ENCODE peak calls at places on chromosome 1, in six cellular contexts. One of them, this sample, is unnamed.

GRCh38 chr1:92410706-92411105 is 76.0 kb downstream of the GFI1 start:
- DNase-seq in WERI-Rb-1: peak
- DNase-seq in CD4-positive, CD25-positive, alpha-beta regulatory T cell: peak
- DNase-seq in heart right ventricle: no peak
- DNase-seq in A549: no peak
- DNase-seq in cardiac fibroblast: no peak
- DNase-seq in this sample: no peak

GRCh38 chr1:39395357-39395831 is 96.0 kb upstream of the BMP8A start:
- DNase-seq in WERI-Rb-1: peak
- DNase-seq in heart right ventricle: no peak
- DNase-seq in A549: peak
- DNase-seq in CD4-positive, CD25-positive, alpha-beta regulatory T cell: no peak
- DNase-seq in cardiac fibroblast: peak
- DNase-seq in this sample: peak

GRCh38 chr1:171195781-171196180 is 10.7 kb downstream of the FMO2 start:
- DNase-seq in A549: no peak
- DNase-seq in heart right ventricle: no peak
- DNase-seq in WERI-Rb-1: no peak
- DNase-seq in cardiac fibroblast: no peak
- DNase-seq in CD4-positive, CD25-positive, alpha-beta regulatory T cell: no peak
- DNase-seq in this sample: no peak

GRCh38 chr1:14314032-14314431 is 284.5 kb upstream of the KAZN start:
- DNase-seq in CD4-positive, CD25-positive, alpha-beta regulatory T cell: no peak
- DNase-seq in heart right ventricle: no peak
- DNase-seq in A549: no peak
- DNase-seq in cardiac fibroblast: peak
- DNase-seq in WERI-Rb-1: no peak
- DNase-seq in this sample: no peak

GRCh38 chr1:215568287-215568692 is 1.2 kb downstream of the KCTD3 start:
- DNase-seq in cardiac fibroblast: peak
- DNase-seq in CD4-positive, CD25-positive, alpha-beta regulatory T cell: no peak
- DNase-seq in WERI-Rb-1: no peak
- DNase-seq in A549: peak
- DNase-seq in heart right ventricle: no peak
- DNase-seq in this sample: peak

GRCh38 chr1:228900099-228900965 is 165.1 kb downstream of the RHOU start:
- DNase-seq in cardiac fibroblast: peak
- DNase-seq in heart right ventricle: no peak
- DNase-seq in CD4-positive, CD25-positive, alpha-beta regulatory T cell: no peak
- DNase-seq in A549: no peak
- DNase-seq in WERI-Rb-1: no peak
- DNase-seq in this sample: peak

GRCh38 chr1:41657679-41658078 is 173.2 kb upstream of the EDN2 start:
- DNase-seq in WERI-Rb-1: peak
- DNase-seq in heart right ventricle: no peak
- DNase-seq in cardiac fibroblast: no peak
- DNase-seq in A549: no peak
- DNase-seq in CD4-positive, CD25-positive, alpha-beta regulatory T cell: no peak
- DNase-seq in this sample: no peak

GRCh38 chr1:166858726-166859419 is 17.2 kb downstream of the TADA1 start:
- DNase-seq in heart right ventricle: no peak
- DNase-seq in CD4-positive, CD25-positive, alpha-beta regulatory T cell: no peak
- DNase-seq in A549: no peak
- DNase-seq in WERI-Rb-1: no peak
- DNase-seq in cardiac fibroblast: no peak
- DNase-seq in this sample: no peak

GRCh38 chr1:16109571-16109970 is 36.1 kb upstream of the FAM131C start:
- DNase-seq in CD4-positive, CD25-positive, alpha-beta regulatory T cell: no peak
- DNase-seq in A549: no peak
- DNase-seq in cardiac fibroblast: no peak
- DNase-seq in heart right ventricle: no peak
- DNase-seq in WERI-Rb-1: no peak
- DNase-seq in this sample: no peak

GRCh38 chr1:243378666-243379065 is 122.8 kb downstream of the SDCCAG8 start:
- DNase-seq in cardiac fibroblast: no peak
- DNase-seq in WERI-Rb-1: no peak
- DNase-seq in A549: no peak
- DNase-seq in heart right ventricle: no peak
- DNase-seq in CD4-positive, CD25-positive, alpha-beta regulatory T cell: no peak
- DNase-seq in this sample: no peak

GRCh38 chr1:234604726-234605492 is 5.1 kb downstream of the IRF2BP2 start:
- DNase-seq in A549: no peak
- DNase-seq in cardiac fibroblast: peak
- DNase-seq in CD4-positive, CD25-positive, alpha-beta regulatory T cell: no peak
- DNase-seq in WERI-Rb-1: no peak
- DNase-seq in heart right ventricle: no peak
- DNase-seq in this sample: peak

GRCh38 chr1:37692834-37693175 is 489 bp downstream of the CDCA8 start:
- DNase-seq in heart right ventricle: no peak
- DNase-seq in WERI-Rb-1: no peak
- DNase-seq in A549: no peak
- DNase-seq in CD4-positive, CD25-positive, alpha-beta regulatory T cell: no peak
- DNase-seq in cardiac fibroblast: no peak
- DNase-seq in this sample: no peak

GRCh38 chr1:64692911-64693310 is 52.0 kb upstream of the RAVER2 start:
- DNase-seq in cardiac fibroblast: no peak
- DNase-seq in A549: no peak
- DNase-seq in WERI-Rb-1: no peak
- DNase-seq in heart right ventricle: no peak
- DNase-seq in CD4-positive, CD25-positive, alpha-beta regulatory T cell: no peak
- DNase-seq in this sample: no peak

GRCh38 chr1:172451002-172451443 is 7.2 kb upstream of the PIGC start:
- DNase-seq in heart right ventricle: no peak
- DNase-seq in WERI-Rb-1: no peak
- DNase-seq in A549: peak
- DNase-seq in cardiac fibroblast: peak
- DNase-seq in CD4-positive, CD25-positive, alpha-beta regulatory T cell: no peak
- DNase-seq in this sample: peak

GRCh38 chr1:245330951-245331350 is 176.2 kb downstream of the KIF26B start:
- DNase-seq in WERI-Rb-1: no peak
- DNase-seq in CD4-positive, CD25-positive, alpha-beta regulatory T cell: no peak
- DNase-seq in cardiac fibroblast: no peak
- DNase-seq in A549: no peak
- DNase-seq in heart right ventricle: no peak
- DNase-seq in this sample: no peak

GRCh38 chr1:230642263-230642959 is at the start of gene COG2:
- DNase-seq in cardiac fibroblast: peak
- DNase-seq in WERI-Rb-1: peak
- DNase-seq in CD4-positive, CD25-positive, alpha-beta regulatory T cell: peak
- DNase-seq in A549: peak
- DNase-seq in heart right ventricle: peak
- DNase-seq in this sample: peak

DNA sequence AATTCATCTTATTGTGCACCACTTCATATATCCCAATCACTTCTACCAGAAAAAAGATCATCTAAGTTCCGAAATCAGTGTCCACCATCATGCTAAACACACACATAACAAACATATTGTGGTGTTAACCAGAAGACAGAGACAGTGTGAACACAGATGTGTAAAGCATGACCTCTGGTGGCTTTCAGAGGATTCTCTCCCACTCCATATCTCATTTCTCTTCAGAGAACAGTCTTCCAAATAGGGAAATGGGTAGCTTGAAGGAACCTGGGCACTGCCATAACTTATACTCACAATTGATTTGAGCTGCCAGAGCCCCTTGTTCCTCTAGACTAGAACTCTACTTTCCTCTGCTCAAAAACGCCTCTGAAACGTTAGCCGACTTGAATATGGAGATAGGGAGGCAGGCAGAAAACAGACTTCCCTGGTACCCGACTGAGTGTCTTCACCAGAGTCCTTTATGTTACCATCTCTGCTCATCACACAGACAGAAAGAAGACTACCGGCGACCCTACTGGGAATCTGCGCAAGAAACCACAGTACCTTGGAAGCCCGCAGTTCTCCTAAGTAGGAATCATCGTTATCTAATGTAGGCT is 1.8 kb upstream of the ELAPOR1 start:
- DNase-seq in cardiac fibroblast: peak
- DNase-seq in heart right ventricle: no peak
- DNase-seq in CD4-positive, CD25-positive, alpha-beta regulatory T cell: no peak
- DNase-seq in A549: peak
- DNase-seq in WERI-Rb-1: no peak
- DNase-seq in this sample: peak
- H3K4me3 ChIP-seq in cardiac fibroblast: no peak
- H3K4me3 ChIP-seq in heart right ventricle: peak
- H3K4me3 ChIP-seq in CD4-positive, CD25-positive, alpha-beta regulatory T cell: no peak
- H3K4me3 ChIP-seq in A549: peak
- H3K4me3 ChIP-seq in WERI-Rb-1: no peak
- H3K4me3 ChIP-seq in this sample: peak

GRCh38 chr1:182839209-182840065 is at the start of gene DHX9:
- DNase-seq in CD4-positive, CD25-positive, alpha-beta regulatory T cell: peak
- DNase-seq in heart right ventricle: peak
- DNase-seq in WERI-Rb-1: peak
- DNase-seq in A549: peak
- DNase-seq in cardiac fibroblast: peak
- DNase-seq in this sample: peak

GRCh38 chr1:182845894-182846293 is 6.7 kb downstream of the DHX9 start:
- DNase-seq in cardiac fibroblast: no peak
- DNase-seq in A549: no peak
- DNase-seq in heart right ventricle: no peak
- DNase-seq in CD4-positive, CD25-positive, alpha-beta regulatory T cell: no peak
- DNase-seq in WERI-Rb-1: peak
- DNase-seq in this sample: no peak

GRCh38 chr1:182842265-182842664 is 3.1 kb downstream of the DHX9 start:
- DNase-seq in heart right ventricle: no peak
- DNase-seq in cardiac fibroblast: no peak
- DNase-seq in WERI-Rb-1: no peak
- DNase-seq in A549: no peak
- DNase-seq in CD4-positive, CD25-positive, alpha-beta regulatory T cell: no peak
- DNase-seq in this sample: no peak

GRCh38 chr1:182845379-182845778 is 6.2 kb downstream of the DHX9 start:
- DNase-seq in WERI-Rb-1: no peak
- DNase-seq in A549: no peak
- DNase-seq in CD4-positive, CD25-positive, alpha-beta regulatory T cell: no peak
- DNase-seq in heart right ventricle: no peak
- DNase-seq in cardiac fibroblast: no peak
- DNase-seq in this sample: no peak

DNA sequence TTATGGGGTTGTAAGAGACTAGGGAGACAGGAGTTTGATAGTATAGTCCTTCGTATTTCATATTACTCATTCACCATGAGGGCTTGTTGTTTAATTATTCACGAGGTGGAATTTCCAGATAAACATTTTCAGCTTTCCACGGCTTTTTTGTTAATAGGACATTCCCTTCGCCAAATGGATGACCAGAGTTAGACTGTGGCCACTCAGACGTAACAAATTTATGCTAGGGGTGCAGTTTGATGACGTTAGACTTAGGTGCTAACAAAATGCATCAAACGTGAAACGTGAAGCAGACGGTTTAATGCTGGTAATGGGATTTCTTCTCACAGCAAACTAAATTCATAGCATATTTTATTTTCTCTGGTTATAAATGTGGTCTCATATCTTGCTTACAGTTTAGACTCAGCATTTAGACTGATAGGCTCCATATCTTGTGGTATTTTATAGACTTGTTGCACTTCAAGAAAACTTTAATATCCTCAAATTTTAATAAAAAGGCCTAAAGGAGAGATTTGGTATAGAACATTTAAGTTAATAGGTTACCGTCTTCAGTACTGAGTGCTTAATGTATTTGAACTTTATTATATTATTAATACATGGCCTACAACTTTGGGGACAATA is 2.3 kb downstream of the DHX9 start:
- DNase-seq in cardiac fibroblast: peak
- DNase-seq in WERI-Rb-1: no peak
- DNase-seq in heart right ventricle: no peak
- DNase-seq in CD4-positive, CD25-positive, alpha-beta regulatory T cell: no peak
- DNase-seq in A549: peak
- DNase-seq in this sample: peak
- H3K4me3 ChIP-seq in cardiac fibroblast: no peak
- H3K4me3 ChIP-seq in WERI-Rb-1: no peak
- H3K4me3 ChIP-seq in heart right ventricle: no peak
- H3K4me3 ChIP-seq in CD4-positive, CD25-positive, alpha-beta regulatory T cell: peak
- H3K4me3 ChIP-seq in A549: peak
- H3K4me3 ChIP-seq in this sample: peak

DNA sequence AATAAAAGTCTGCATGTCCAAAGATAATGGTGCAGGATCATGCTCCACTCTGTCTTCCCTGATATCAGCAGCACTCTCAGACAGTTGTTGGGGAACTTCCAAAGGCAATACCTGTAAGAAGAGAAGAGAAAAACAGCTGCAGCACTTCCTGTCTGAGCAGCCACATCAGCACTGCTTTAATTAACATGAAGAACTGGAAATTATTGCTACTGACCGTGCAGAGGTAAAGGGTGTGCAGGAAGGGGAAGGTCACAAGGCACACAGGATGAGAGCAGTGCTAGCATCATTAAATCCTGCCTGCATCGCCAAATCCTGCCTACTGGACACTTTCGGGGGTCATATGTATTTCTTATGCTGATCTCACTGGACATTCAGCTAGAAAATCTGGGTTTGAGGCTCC is 379.0 kb downstream of the LMX1A start:
- DNase-seq in CD4-positive, CD25-positive, alpha-beta regulatory T cell: no peak
- DNase-seq in cardiac fibroblast: no peak
- DNase-seq in A549: no peak
- DNase-seq in WERI-Rb-1: no peak
- DNase-seq in heart right ventricle: no peak
- DNase-seq in this sample: no peak
- H3K4me3 ChIP-seq in CD4-positive, CD25-positive, alpha-beta regulatory T cell: no peak
- H3K4me3 ChIP-seq in cardiac fibroblast: no peak
- H3K4me3 ChIP-seq in A549: no peak
- H3K4me3 ChIP-seq in WERI-Rb-1: no peak
- H3K4me3 ChIP-seq in heart right ventricle: no peak
- H3K4me3 ChIP-seq in this sample: no peak

GRCh38 chr1:193123751-193124150 is 1.9 kb downstream of the CDC73 start:
- DNase-seq in WERI-Rb-1: no peak
- DNase-seq in A549: no peak
- DNase-seq in CD4-positive, CD25-positive, alpha-beta regulatory T cell: no peak
- DNase-seq in cardiac fibroblast: no peak
- DNase-seq in heart right ventricle: no peak
- DNase-seq in this sample: no peak

GRCh38 chr1:193121616-193122593 is at the start of gene CDC73:
- DNase-seq in A549: peak
- DNase-seq in cardiac fibroblast: peak
- DNase-seq in CD4-positive, CD25-positive, alpha-beta regulatory T cell: peak
- DNase-seq in heart right ventricle: peak
- DNase-seq in WERI-Rb-1: peak
- DNase-seq in this sample: peak

GRCh38 chr1:193118803-193119730 is 2.8 kb upstream of the CDC73 start:
- DNase-seq in heart right ventricle: no peak
- DNase-seq in A549: no peak
- DNase-seq in CD4-positive, CD25-positive, alpha-beta regulatory T cell: no peak
- DNase-seq in cardiac fibroblast: no peak
- DNase-seq in WERI-Rb-1: no peak
- DNase-seq in this sample: no peak

GRCh38 chr1:193118194-193118593 is 3.6 kb upstream of the CDC73 start:
- DNase-seq in heart right ventricle: no peak
- DNase-seq in A549: no peak
- DNase-seq in cardiac fibroblast: no peak
- DNase-seq in CD4-positive, CD25-positive, alpha-beta regulatory T cell: no peak
- DNase-seq in WERI-Rb-1: no peak
- DNase-seq in this sample: no peak

DNA sequence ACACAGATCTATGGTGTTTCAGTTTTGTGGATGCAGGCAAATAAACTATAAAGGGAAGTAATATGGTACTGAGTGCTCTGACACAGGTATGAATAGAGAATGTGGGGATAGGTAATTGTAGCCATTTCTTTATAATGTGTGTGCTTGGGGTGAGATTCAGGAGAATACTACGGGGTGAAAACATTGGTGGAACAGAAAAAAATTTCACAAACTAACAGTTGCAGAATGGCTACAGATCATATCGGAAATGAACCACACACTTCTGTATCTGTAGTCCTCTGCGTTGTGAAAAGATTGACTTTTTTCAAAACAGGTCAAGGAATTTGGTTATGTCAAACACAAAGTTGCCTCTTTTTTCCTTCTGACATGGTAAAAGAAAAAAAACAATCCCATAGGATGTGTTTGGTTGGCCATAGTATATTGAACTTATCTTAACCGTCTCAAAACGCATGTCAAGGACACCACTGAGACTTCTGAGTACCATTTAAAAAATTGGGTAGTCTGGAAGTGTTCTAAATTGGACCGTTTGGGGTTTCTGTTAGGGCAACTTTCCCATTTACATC is 1.1 kb upstream of the CDC73 start:
- DNase-seq in WERI-Rb-1: no peak
- DNase-seq in A549: no peak
- DNase-seq in CD4-positive, CD25-positive, alpha-beta regulatory T cell: no peak
- DNase-seq in cardiac fibroblast: no peak
- DNase-seq in heart right ventricle: no peak
- DNase-seq in this sample: no peak
- H3K4me3 ChIP-seq in WERI-Rb-1: no peak
- H3K4me3 ChIP-seq in A549: peak
- H3K4me3 ChIP-seq in CD4-positive, CD25-positive, alpha-beta regulatory T cell: peak
- H3K4me3 ChIP-seq in cardiac fibroblast: no peak
- H3K4me3 ChIP-seq in heart right ventricle: no peak
- H3K4me3 ChIP-seq in this sample: peak